ENCODE peak calls at places on chromosomes 4 and X, in five cellular contexts. W, Y, J, D and L are unnamed samples.

GRCh38 chrX:7108995-7109634 is 38.4 kb upstream of the STS start:
- DNase-seq in W (no peak), Y (no peak), J (no peak), D (peak; percentile 21), L (no peak)

GRCh38 chr4:25727711-25728493 is 72.3 kb downstream of the SLC34A2 start:
- DNase-seq in W (no peak), Y (no peak), J (no peak), D (no peak), L (no peak)

GRCh38 chrX:68942797-68943196 is 114.0 kb downstream of the EFNB1 start:
- DNase-seq in W (no peak), Y (no peak), J (no peak), D (no peak), L (no peak)

GRCh38 chr4:75429208-75429607 is 85.0 kb downstream of the RCHY1 start:
- DNase-seq in W (no peak), Y (no peak), J (no peak), D (no peak), L (no peak)

GRCh38 chr4:165588534-165589310 is 209.9 kb downstream of the CPE start:
- DNase-seq in W (no peak), Y (no peak), J (no peak), D (peak; percentile 26), L (no peak)

GRCh38 chrX:12921886-12922599 is 15.6 kb downstream of the TLR8 start:
- DNase-seq in W (no peak), Y (no peak), J (no peak), D (no peak), L (no peak)

GRCh38 chrX:13250831-13251612 is 68.8 kb downstream of the ATXN3L start:
- DNase-seq in W (no peak), Y (no peak), J (no peak), D (peak; percentile 97), L (no peak)

GRCh38 chr4:184473515-184474260 is 662 bp downstream of the IRF2 start:
- DNase-seq in W (peak; percentile 32), Y (peak; percentile 74), J (peak; percentile 15), D (peak; percentile 47), L (peak; percentile 24)

GRCh38 chr4:44558206-44558605 is 93.2 kb downstream of the YIPF7 start:
- DNase-seq in W (no peak), Y (no peak), J (no peak), D (no peak), L (no peak)

GRCh38 chrX:1597345-1598020 is 6.1 kb downstream of the AKAP17A start:
- DNase-seq in W (no peak), Y (peak; percentile 29), J (no peak), D (no peak), L (no peak)

GRCh38 chr4:165631912-165632311 is 241.1 kb upstream of the TLL1 start:
- DNase-seq in W (no peak), Y (no peak), J (no peak), D (no peak), L (no peak)

GRCh38 chr4:87420431-87420830 is 1.9 kb upstream of the NUDT9 start:
- DNase-seq in W (no peak), Y (no peak), J (no peak), D (no peak), L (no peak)

GRCh38 chr4:17771284-17771908 is 10.0 kb downstream of the FAM184B start:
- DNase-seq in W (no peak), Y (no peak), J (no peak), D (peak; percentile 20), L (no peak)

GRCh38 chrX:54029543-54030143 is 14.6 kb downstream of the PHF8 start:
- DNase-seq in W (no peak), Y (no peak), J (no peak), D (no peak), L (no peak)

GRCh38 chr4:69984030-69984443 is 11.7 kb upstream of the STATH start:
- DNase-seq in W (no peak), Y (no peak), J (no peak), D (peak; percentile 81), L (peak; percentile 69)

GRCh38 chr4:17574206-17574605 is 2.8 kb upstream of the LAP3 start:
- DNase-seq in W (no peak), Y (no peak), J (no peak), D (no peak), L (no peak)

GRCh38 chr4:86924805-86925204 is 10.0 kb upstream of the AFF1 start:
- DNase-seq in W (no peak), Y (no peak), J (no peak), D (peak; percentile 83), L (no peak)

GRCh38 chrX:12798601-12799000 is 7.4 kb downstream of the PRPS2 start:
- DNase-seq in W (no peak), Y (no peak), J (no peak), D (no peak), L (no peak)

GRCh38 chr4:166318810-166319525 is 445.9 kb downstream of the TLL1 start:
- DNase-seq in W (no peak), Y (no peak), J (no peak), D (peak; percentile 64), L (no peak)

GRCh38 chr4:158809611-158810486 is 41.0 kb downstream of the FNIP2 start:
- DNase-seq in W (no peak), Y (no peak), J (no peak), D (peak; percentile 72), L (peak; percentile 52)